ENCODE peak calls at places on chromosomes 6 and 20, in six cellular contexts. S, G, N, P, Z and U are unnamed samples.
A peak's percentile ranks its signal among the peaks of the same experiment; 100 is the strongest.

GRCh38 chr6:4819706-4820283 is 43.6 kb downstream of the CDYL start:
- DNase-seq in S (no peak), G (no peak), N (no peak), P (no peak), Z (no peak), U (no peak)

GRCh38 chr6:79338493-79338892 is 104.0 kb upstream of the HMGN3 start:
- DNase-seq in S (no peak), G (no peak), N (no peak), P (no peak), Z (no peak), U (peak; percentile 28)

GRCh38 chr6:81998432-81998831 is 246.0 kb upstream of the TENT5A start:
- DNase-seq in S (no peak), G (no peak), N (no peak), P (no peak), Z (no peak), U (no peak)

GRCh38 chr20:24670341-24670821 is 201.0 kb downstream of the SYNDIG1 start:
- DNase-seq in S (no peak), G (no peak), N (no peak), P (no peak), Z (no peak), U (no peak)

GRCh38 chr6:54802775-54803631 is 43.6 kb upstream of the FAM83B start:
- DNase-seq in S (peak; percentile 31), G (no peak), N (no peak), P (no peak), Z (no peak), U (no peak)

GRCh38 chr6:122817362-122817761 is 28.3 kb downstream of the SMPDL3A start:
- DNase-seq in S (no peak), G (no peak), N (no peak), P (no peak), Z (no peak), U (no peak)

GRCh38 chr6:31395832-31396231 is 7.6 kb upstream of the MICA start:
- DNase-seq in S (no peak), G (no peak), N (peak; percentile 83), P (no peak), Z (no peak), U (no peak)

GRCh38 chr6:5595184-5595583 is 333.9 kb downstream of the FARS2 start:
- DNase-seq in S (no peak), G (no peak), N (no peak), P (no peak), Z (no peak), U (no peak)

GRCh38 chr20:38685853-38686473 is 38.3 kb upstream of the SLC32A1 start:
- DNase-seq in S (no peak), G (peak; percentile 63), N (peak; percentile 66), P (peak; percentile 85), Z (no peak), U (peak; percentile 46)

GRCh38 chr6:52693777-52694176 is 22.9 kb downstream of the TMEM14A start:
- DNase-seq in S (no peak), G (no peak), N (no peak), P (no peak), Z (no peak), U (no peak)

GRCh38 chr6:138188278-138188923 is 26.7 kb downstream of the ARFGEF3 start:
- DNase-seq in S (no peak), G (no peak), N (no peak), P (peak; percentile 43), Z (no peak), U (no peak)

GRCh38 chr6:159416891-159417540 is 247.8 kb downstream of the FNDC1 start:
- DNase-seq in S (no peak), G (no peak), N (no peak), P (no peak), Z (no peak), U (no peak)

GRCh38 chr6:46217671-46218131 is 46.9 kb upstream of the ENPP5 start:
- DNase-seq in S (no peak), G (no peak), N (no peak), P (no peak), Z (peak; percentile 57), U (no peak)

GRCh38 chr6:15065603-15066002 is 180.3 kb upstream of the JARID2 start:
- DNase-seq in S (no peak), G (no peak), N (no peak), P (no peak), Z (no peak), U (no peak)

GRCh38 chr6:42292002-42292735 is 74.5 kb upstream of the MRPS10 start:
- DNase-seq in S (peak; percentile 55), G (no peak), N (no peak), P (no peak), Z (no peak), U (no peak)

GRCh38 chr6:108768792-108769524 is 79.3 kb upstream of the ARMC2 start:
- DNase-seq in S (no peak), G (no peak), N (no peak), P (no peak), Z (no peak), U (no peak)

GRCh38 chr6:108778421-108779186 is 69.6 kb upstream of the ARMC2 start:
- DNase-seq in S (no peak), G (no peak), N (no peak), P (no peak), Z (no peak), U (no peak)

GRCh38 chr6:108771421-108771820 is 76.8 kb upstream of the ARMC2 start:
- DNase-seq in S (no peak), G (no peak), N (no peak), P (no peak), Z (no peak), U (no peak)

GRCh38 chr6:108779521-108779920 is 68.7 kb upstream of the ARMC2 start:
- DNase-seq in S (no peak), G (no peak), N (no peak), P (no peak), Z (no peak), U (no peak)

GRCh38 chr6:108774555-108774954 is 73.7 kb upstream of the ARMC2 start:
- DNase-seq in S (no peak), G (no peak), N (no peak), P (no peak), Z (no peak), U (no peak)
- H3K27me3 ChIP-seq in S (no peaks in the 10 kb centered on the region), G (no peaks in the 10 kb centered on the region), N (no peaks in the 10 kb centered on the region), P (no peaks in the 10 kb centered on the region), Z (peaks cover 2% of the 10 kb centered on the region), U (no peaks in the 10 kb centered on the region)

GRCh38 chr20:48758206-48758820 is 69.5 kb downstream of the PREX1 start:
- DNase-seq in S (no peak), G (no peak), N (no peak), P (no peak), Z (no peak), U (no peak)
- TF ChIP-seq ZNF274 in S (no peak), G (no peak), N (no peak), P (no peak), Z (no peak), U (no peak)

GRCh38 chr6:16711551-16712249 is 49.6 kb downstream of the ATXN1 start:
- DNase-seq in S (peak; percentile 82), G (peak; percentile 59), N (peak; percentile 8), P (no peak), Z (no peak), U (no peak)

GRCh38 chr6:16706029-16706428 is 55.2 kb downstream of the ATXN1 start:
- DNase-seq in S (no peak), G (no peak), N (no peak), P (no peak), Z (no peak), U (no peak)

GRCh38 chr6:16704706-16705402 is 56.4 kb downstream of the ATXN1 start:
- DNase-seq in S (no peak), G (no peak), N (no peak), P (no peak), Z (no peak), U (no peak)

GRCh38 chr6:16705403-16705993 is 55.8 kb downstream of the ATXN1 start:
- DNase-seq in S (no peak), G (no peak), N (no peak), P (no peak), Z (no peak), U (no peak)

GRCh38 chr6:16707101-16707783 is 54.0 kb downstream of the ATXN1 start:
- DNase-seq in S (no peak), G (no peak), N (no peak), P (no peak), Z (no peak), U (no peak)
- H3K4me1 ChIP-seq in S (peaks cover 36% of the 10 kb centered on the region), G (peaks cover 38% of the 10 kb centered on the region), N (no peaks in the 10 kb centered on the region), P (no peaks in the 10 kb centered on the region), Z (peaks cover 16% of the 10 kb centered on the region), U (no peaks in the 10 kb centered on the region)

GRCh38 chr20:63023071-63023835 is 16.5 kb upstream of the BHLHE23 start:
- DNase-seq in S (no peak), G (no peak), N (no peak), P (peak; percentile 49), Z (no peak), U (no peak)

GRCh38 chr20:63023836-63024571 is 17.2 kb upstream of the BHLHE23 start:
- DNase-seq in S (no peak), G (no peak), N (no peak), P (no peak), Z (no peak), U (no peak)

GRCh38 chr20:63020681-63021080 is 13.9 kb upstream of the BHLHE23 start:
- DNase-seq in S (no peak), G (no peak), N (no peak), P (no peak), Z (no peak), U (no peak)

GRCh38 chr20:63022501-63022900 is 15.7 kb upstream of the BHLHE23 start:
- DNase-seq in S (no peak), G (no peak), N (no peak), P (no peak), Z (no peak), U (no peak)

DNA sequence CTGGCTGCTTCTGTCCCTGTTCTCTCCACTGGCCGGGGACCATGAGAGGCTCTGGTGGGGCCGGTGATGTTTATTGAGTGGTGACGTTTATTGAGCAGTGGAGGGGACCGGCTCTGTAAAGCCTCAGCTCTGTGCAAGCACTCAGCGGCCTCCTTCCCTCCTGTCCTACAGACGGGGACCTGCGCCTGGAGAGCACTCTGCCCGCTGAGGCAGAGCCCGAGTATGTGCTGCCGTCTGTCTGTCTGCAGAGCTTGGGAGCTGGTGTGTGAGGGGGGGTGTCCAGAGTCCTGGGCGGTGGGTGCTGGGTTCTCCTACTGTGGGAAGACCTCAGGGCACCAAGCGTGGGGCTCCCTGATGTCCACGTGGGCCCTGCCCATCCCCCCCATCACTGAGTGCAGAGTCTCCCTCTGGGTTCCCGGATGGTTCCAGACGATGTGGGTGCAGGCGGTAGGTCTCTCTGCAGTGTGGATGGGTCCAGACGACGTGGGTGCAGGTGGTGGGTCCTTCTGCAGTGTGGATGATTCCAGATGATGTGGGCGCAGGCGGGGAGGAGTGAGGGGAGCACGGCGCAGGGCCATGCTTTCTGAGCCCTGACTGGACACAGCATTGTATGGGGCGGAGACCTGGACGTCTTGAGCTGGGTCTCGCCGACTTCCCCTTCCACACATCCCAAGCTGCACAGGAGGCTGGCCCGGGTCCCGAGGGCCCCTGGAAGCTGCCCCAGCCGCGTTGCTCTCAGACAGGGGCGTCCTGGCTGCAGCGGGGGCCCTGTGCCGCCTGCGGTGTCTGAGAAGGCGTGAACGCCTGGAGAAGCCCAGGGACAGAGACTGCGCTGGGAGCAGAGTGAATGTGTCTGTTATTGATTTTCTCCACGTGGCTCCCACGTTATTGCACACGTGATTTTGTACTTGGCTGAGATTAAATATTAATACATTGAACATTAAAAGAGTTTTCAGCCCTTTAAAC is 14.9 kb upstream of the BHLHE23 start:
- DNase-seq in S (no peak), G (no peak), N (no peak), P (no peak), Z (no peak), U (no peak)
- H3K27me3 ChIP-seq in S (peaks cover 12% of the 10 kb centered on the region), G (peaks cover 64% of the 10 kb centered on the region), N (peaks cover 92% of the 10 kb centered on the region), P (no peaks in the 10 kb centered on the region), Z (no peaks in the 10 kb centered on the region), U (no peaks in the 10 kb centered on the region)